ENCODE peak calls at places on chromosomes 6 and 20, in six cellular contexts. R is tibial nerve, M is LNCaP clone FGC, D is A549, P is left lung, F is cardiac muscle cell. S is an unnamed sample.

GRCh38 chr20:19823971-19824370 is 65.9 kb downstream of the RIN2 start:
- DNase-seq in R (no peak), M (no peak), D (no peak), P (no peak), F (no peak), S (no peak)

GRCh38 chr6:113596907-113597583 is 260.1 kb upstream of the MARCKS start:
- DNase-seq in R (no peak), M (no peak), D (no peak), P (no peak), F (peak), S (no peak)

GRCh38 chr20:35271904-35272303 is 6.0 kb downstream of the MMP24OS start:
- DNase-seq in R (no peak), M (no peak), D (no peak), P (no peak), F (no peak), S (no peak)

GRCh38 chr6:14383393-14384174 is 266.0 kb downstream of the CD83 start:
- DNase-seq in R (no peak), M (no peak), D (no peak), P (no peak), F (no peak), S (no peak)

GRCh38 chr6:112330071-112330876 is 16.9 kb upstream of the RFPL4B start:
- DNase-seq in R (no peak), M (no peak), D (no peak), P (no peak), F (no peak), S (no peak)

GRCh38 chr6:110534731-110535164 is 58.3 kb upstream of the SLC22A16 start:
- DNase-seq in R (peak), M (peak), D (no peak), P (no peak), F (no peak), S (no peak)

GRCh38 chr6:85421963-85422362 is 27.9 kb upstream of the NT5E start:
- DNase-seq in R (no peak), M (no peak), D (no peak), P (no peak), F (no peak), S (no peak)

GRCh38 chr20:64102647-64103354 is 4.6 kb downstream of the NPBWR2 start:
- DNase-seq in R (no peak), M (no peak), D (no peak), P (no peak), F (peak), S (no peak)

GRCh38 chr20:24962182-24962492 is 13.1 kb downstream of the CST7 start:
- DNase-seq in R (no peak), M (no peak), D (no peak), P (no peak), F (no peak), S (no peak)

GRCh38 chr20:36112112-36112511 is 42.4 kb upstream of the EPB41L1 start:
- DNase-seq in R (no peak), M (peak), D (no peak), P (no peak), F (no peak), S (no peak)

DNA sequence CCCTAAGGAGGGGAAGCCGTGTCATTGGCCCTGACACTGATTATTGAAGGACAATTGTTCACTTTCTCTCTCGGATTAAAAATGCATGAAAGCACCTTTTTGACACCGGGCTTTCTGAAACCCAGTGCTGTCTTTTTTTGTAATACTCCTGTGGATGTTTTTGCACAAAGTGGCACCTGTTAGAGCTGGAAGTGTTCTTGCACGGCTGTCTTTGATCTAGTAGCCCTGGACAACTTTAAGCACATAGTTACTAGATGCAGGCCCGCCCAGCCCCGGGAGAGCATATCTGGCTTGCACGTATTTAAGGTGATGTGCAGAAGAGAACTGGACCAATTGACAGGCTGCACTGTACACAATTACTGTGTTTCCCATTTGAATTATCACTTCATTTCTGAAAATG is 72.6 kb downstream of the ARID1B start:
- DNase-seq in R (no peak), M (no peak), D (no peak), P (no peak), F (peak), S (no peak)
- H3K4me3 ChIP-seq in R (no peak), M (no peak), D (no peak), P (no peak), F (no peak), S (no peak)

GRCh38 chr6:135953800-135954199 is 102.3 kb downstream of the PDE7B start:
- DNase-seq in R (no peak), M (no peak), D (no peak), P (no peak), F (no peak), S (no peak)
- H3K4me3 ChIP-seq in R (no peak), M (no peak), D (no peak), P (no peak), F (no peak), S (no peak)

GRCh38 chr20:48919882-48920526 is 1.5 kb upstream of the ARFGEF2 start:
- DNase-seq in R (no peak), M (no peak), D (no peak), P (no peak), F (no peak), S (peak)
- H3K4me3 ChIP-seq in R (no peak), M (no peak), D (peak), P (no peak), F (no peak), S (no peak)

DNA sequence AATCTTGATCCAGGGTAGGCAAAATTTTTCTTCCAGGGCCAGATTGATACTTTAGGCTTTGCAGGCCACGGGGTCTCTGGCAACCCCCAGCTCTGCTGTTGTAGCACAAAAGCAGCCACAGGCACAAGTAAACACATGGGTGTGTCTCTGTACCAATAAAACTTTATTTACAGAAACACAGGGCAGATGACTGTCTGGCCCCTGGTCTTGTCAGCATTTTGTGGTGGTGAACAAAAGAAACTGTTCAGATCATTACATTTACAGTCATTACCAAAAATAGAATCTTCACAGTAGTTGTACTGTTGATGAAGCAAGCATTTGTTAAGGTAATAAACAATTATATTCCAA is 45.0 kb upstream of the KIF25 start:
- DNase-seq in R (no peak), M (no peak), D (no peak), P (no peak), F (no peak), S (no peak)
- H3K4me3 ChIP-seq in R (no peak), M (no peak), D (no peak), P (no peak), F (no peak), S (no peak)

DNA sequence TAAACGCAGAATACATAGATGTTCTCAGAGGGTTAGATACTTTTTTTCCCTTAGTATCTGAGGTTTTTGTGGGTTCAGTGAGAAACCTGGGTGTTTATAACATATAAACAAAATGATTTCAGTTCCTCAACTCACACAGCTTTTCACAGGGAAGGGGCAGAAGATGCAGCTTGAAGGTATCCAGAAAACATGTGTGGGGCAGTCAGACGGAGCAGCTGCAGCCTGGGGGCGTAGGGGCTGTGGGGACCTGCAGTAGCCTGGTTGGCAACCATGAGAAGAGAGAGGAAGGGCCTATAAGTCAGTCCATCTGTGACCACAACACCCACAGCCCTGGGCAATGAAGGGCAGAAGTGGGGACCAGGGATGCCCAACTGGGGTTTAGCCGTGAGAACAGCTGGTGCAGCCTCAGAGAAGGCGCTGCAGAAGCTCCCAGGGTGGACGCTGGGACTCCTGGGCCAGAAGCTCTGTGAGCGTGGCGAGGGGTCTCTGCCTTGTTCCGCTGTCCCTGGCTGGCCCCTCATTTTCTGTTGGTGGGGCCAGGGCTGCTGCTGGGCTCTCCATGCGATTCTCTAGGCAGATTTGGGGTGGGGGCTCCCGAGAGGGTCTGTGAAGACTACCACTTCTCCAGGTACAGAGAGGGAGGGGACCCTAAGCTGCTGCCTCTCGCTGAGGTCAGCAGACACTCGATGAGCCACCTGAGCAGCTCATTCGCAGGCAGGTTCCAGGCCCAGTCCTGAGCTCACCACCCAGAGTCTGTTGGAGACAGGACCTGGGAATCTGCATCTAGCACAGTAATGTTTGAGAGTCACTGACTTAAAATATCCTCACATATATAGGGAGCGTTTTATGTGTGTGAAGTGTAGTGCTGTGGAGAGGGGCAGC is 181.2 kb downstream of the ZDHHC14 start:
- DNase-seq in R (no peak), M (no peak), D (no peak), P (no peak), F (no peak), S (no peak)
- H3K4me3 ChIP-seq in R (no peak), M (no peak), D (no peak), P (no peak), F (no peak), S (no peak)

DNA sequence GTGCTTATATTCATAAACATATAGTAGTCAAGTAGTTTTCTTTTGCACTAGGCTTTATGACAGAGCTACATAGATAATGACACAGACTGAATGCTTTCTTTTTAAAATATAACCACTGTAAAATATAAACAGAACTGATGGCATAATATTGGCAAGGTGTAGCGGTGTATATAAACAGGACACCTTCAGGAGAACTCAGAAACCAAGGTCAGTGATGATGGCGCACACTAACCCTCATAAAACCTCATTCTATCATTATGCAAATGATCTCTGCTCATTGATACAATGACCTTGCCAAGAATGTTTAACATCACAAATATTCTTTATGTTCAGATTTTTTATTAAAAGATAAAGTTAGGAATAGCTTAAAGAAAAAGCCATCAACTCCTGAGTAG is 48.5 kb upstream of the DST start:
- DNase-seq in R (no peak), M (no peak), D (no peak), P (no peak), F (no peak), S (no peak)
- H3K4me3 ChIP-seq in R (no peak), M (no peak), D (peak), P (peak), F (no peak), S (no peak)

GRCh38 chr6:107820571-107821261 is 3.4 kb downstream of the SCML4 start:
- DNase-seq in R (no peak), M (no peak), D (no peak), P (no peak), F (no peak), S (no peak)

GRCh38 chr6:107821591-107821990 is 2.5 kb downstream of the SCML4 start:
- DNase-seq in R (no peak), M (no peak), D (no peak), P (no peak), F (no peak), S (no peak)

GRCh38 chr6:107819976-107820551 is 4.0 kb downstream of the SCML4 start:
- DNase-seq in R (no peak), M (no peak), D (no peak), P (no peak), F (peak), S (peak)

GRCh38 chr6:107823047-107823557 is 1.0 kb downstream of the SCML4 start:
- DNase-seq in R (no peak), M (no peak), D (no peak), P (no peak), F (no peak), S (no peak)

GRCh38 chr6:107822154-107823046 is 1.7 kb downstream of the SCML4 start:
- DNase-seq in R (no peak), M (no peak), D (no peak), P (no peak), F (no peak), S (no peak)
- H3K4me3 ChIP-seq in R (no peak), M (no peak), D (no peak), P (no peak), F (no peak), S (no peak)

GRCh38 chr20:53642196-53643030 is 48.8 kb upstream of the ZNF217 start:
- DNase-seq in R (peak), M (no peak), D (peak), P (peak), F (peak), S (no peak)
- H3K4me3 ChIP-seq in R (no peak), M (no peak), D (no peak), P (no peak), F (no peak), S (no peak)

DNA sequence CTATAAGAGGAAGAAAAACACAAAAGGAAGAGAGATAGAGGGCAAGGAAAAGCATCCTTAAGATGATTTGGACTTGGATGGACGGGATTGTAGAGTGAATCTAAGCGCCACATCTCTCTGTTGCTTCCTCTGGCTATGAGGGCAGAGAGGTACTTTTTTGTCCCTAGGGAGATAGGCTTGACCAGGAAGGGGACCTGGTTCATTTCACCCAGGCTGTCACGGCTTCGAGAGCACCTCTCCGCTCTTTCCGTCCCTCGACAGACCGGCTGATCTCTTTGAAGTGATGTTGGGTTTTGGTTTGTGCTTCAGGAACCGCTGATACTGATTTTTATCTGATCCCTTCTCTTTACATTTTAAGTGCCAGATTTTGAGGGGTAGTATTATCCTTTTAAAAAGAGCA is 19.6 kb downstream of the NKX2-4 start:
- DNase-seq in R (no peak), M (no peak), D (no peak), P (no peak), F (peak), S (no peak)
- H3K4me3 ChIP-seq in R (no peak), M (no peak), D (no peak), P (no peak), F (no peak), S (no peak)

S was measured in NT2/D1.